ENCODE peak calls at places on chromosomes 11 and 22, in ten cellular contexts. D is astrocyte of the spinal cord; B is SJSA1; S is GM10248; M is astrocyte of the hippocampus; N is dorsolateral prefrontal cortex; Z is H54; Q is stimulated activated naive B cell treated with anti-CD40 and anti-IgM and Interleukin-4, amounts not matched to agents 10 μg/mL and 1 μg/mL and 100 μg/mL, for 72 hours; P is left cardiac atrium; F is lower lobe of right lung. X is an unnamed sample.

GRCh38 chr11:86068138-86068861 is 584 bp downstream of the PICALM start:
- DNase-seq in P (peak), F (peak), S (peak), Q (peak), Z (no peak), D (no peak), B (no peak), M (peak), N (peak), X (no peak)

GRCh38 chr11:73977856-73978519 is 4.7 kb downstream of the UCP2 start:
- DNase-seq in S (no peak), P (no peak), F (no peak), Q (no peak), N (peak), M (no peak), D (no peak), Z (no peak), B (no peak), X (no peak)

GRCh38 chr11:127737499-127737898 is 736.9 kb upstream of the KIRREL3 start:
- DNase-seq in Z (no peak), M (no peak), D (no peak), F (no peak), N (no peak), B (no peak), S (no peak), Q (no peak), P (no peak), X (no peak)

GRCh38 chr11:102831709-102832492 is 11.5 kb downstream of the MMP3 start:
- DNase-seq in Q (no peak), B (no peak), S (no peak), F (no peak), D (no peak), N (no peak), P (no peak), Z (no peak), M (no peak), X (no peak)

GRCh38 chr22:19554834-19555404 is 30.7 kb upstream of the CLDN5 start:
- DNase-seq in Z (peak), Q (no peak), B (peak), N (no peak), S (no peak), D (peak), M (peak), F (no peak), P (no peak), X (no peak)

GRCh38 chr11:75267171-75267970 is 26.8 kb downstream of the TPBGL start:
- DNase-seq in N (peak), F (no peak), Q (no peak), D (no peak), B (no peak), M (no peak), Z (no peak), P (peak), S (no peak), X (peak)

GRCh38 chr22:29268511-29269229 is 602 bp downstream of the EWSR1 start:
- DNase-seq in B (peak), S (no peak), Q (no peak), Z (no peak), D (peak), P (peak), F (peak), N (peak), M (peak), X (no peak)

GRCh38 chr22:24133187-24133965 is 47.9 kb upstream of the SUSD2 start:
- DNase-seq in Q (no peak), F (peak), N (no peak), M (no peak), S (no peak), D (peak), B (no peak), P (no peak), Z (no peak), X (no peak)

GRCh38 chr11:43282607-43283440 is 29.0 kb upstream of the API5 start:
- DNase-seq in N (peak), F (peak), P (peak), M (peak), B (peak), D (peak), Z (peak), S (peak), Q (peak), X (no peak)

GRCh38 chr11:128616158-128616557 is 28.8 kb upstream of the ETS1 start:
- DNase-seq in F (no peak), B (no peak), D (no peak), S (no peak), Z (no peak), P (no peak), N (no peak), M (no peak), Q (no peak), X (no peak)

GRCh38 chr11:113634940-113635575 is 71.0 kb downstream of the TMPRSS5 start:
- DNase-seq in B (no peak), D (no peak), Z (no peak), N (no peak), S (no peak), Q (no peak), P (no peak), F (no peak), M (no peak), X (no peak)

GRCh38 chr11:65851811-65852507 is 6.0 kb downstream of the CFL1 start:
- DNase-seq in P (no peak), F (no peak), Z (no peak), M (peak), B (peak), S (no peak), Q (no peak), N (no peak), D (no peak), X (no peak)

X was measured in RWPE2.